ENCODE peak calls at places on chromosomes 1 and 21, in four cellular contexts. F is GM23338, D is HepG2, I is SK-N-SH. S is an unnamed sample.

GRCh38 chr1:12114340-12114683 is 51.2 kb downstream of the TNFRSF8 start:
- DNase-seq in F (no peak), D (no peak), I (no peak), S (no peak)

GRCh38 chr1:18154431-18155194 is 47.0 kb downstream of the IGSF21 start:
- DNase-seq in F (peak), D (no peak), I (no peak), S (no peak)

GRCh38 chr21:29299046-29299905 is 554 bp downstream of the BACH1 start:
- DNase-seq in F (peak), D (peak), I (no peak), S (peak)

GRCh38 chr1:206686486-206687249 is 2.0 kb downstream of the MAPKAPK2 start:
- DNase-seq in F (no peak), D (no peak), I (no peak), S (no peak)

GRCh38 chr1:167197692-167198091 is 23.0 kb upstream of the POU2F1 start:
- DNase-seq in F (no peak), D (no peak), I (no peak), S (no peak)

GRCh38 chr1:214102907-214103306 is 115.1 kb downstream of the PROX1 start:
- DNase-seq in F (no peak), D (peak), I (no peak), S (no peak)

GRCh38 chr1:170355267-170355801 is 176.6 kb upstream of the GORAB start:
- DNase-seq in F (no peak), D (no peak), I (no peak), S (no peak)

GRCh38 chr1:52454779-52455178 is 50.4 kb downstream of the PRPF38A start:
- DNase-seq in F (peak), D (no peak), I (no peak), S (no peak)

GRCh38 chr1:236619398-236619797 is 15.1 kb upstream of the HEATR1 start:
- DNase-seq in F (no peak), D (no peak), I (no peak), S (no peak)

DNA sequence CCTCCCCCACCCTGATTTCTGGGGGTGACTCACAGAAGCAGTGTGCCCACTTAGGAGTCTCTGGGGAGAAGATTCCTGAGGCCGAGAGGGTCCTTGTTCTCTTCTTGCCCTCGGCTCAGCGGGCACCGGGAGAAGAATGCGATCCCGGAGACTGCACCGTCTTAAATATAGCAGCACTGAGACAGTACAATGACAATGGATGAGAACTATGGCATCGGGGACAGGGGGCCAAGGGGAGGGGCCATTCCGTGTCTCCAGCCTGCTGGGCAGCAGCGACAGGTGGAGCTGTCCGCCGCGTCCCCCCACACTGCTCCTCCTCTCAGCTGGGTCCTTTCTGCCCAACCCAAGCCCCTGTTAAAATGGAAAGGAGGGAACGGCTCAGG is at the start of gene MYOM3:
- DNase-seq in F (peak), D (no peak), I (no peak), S (no peak)
- H3K4me3 ChIP-seq in F (no peak), D (peak), I (no peak), S (peak)

DNA sequence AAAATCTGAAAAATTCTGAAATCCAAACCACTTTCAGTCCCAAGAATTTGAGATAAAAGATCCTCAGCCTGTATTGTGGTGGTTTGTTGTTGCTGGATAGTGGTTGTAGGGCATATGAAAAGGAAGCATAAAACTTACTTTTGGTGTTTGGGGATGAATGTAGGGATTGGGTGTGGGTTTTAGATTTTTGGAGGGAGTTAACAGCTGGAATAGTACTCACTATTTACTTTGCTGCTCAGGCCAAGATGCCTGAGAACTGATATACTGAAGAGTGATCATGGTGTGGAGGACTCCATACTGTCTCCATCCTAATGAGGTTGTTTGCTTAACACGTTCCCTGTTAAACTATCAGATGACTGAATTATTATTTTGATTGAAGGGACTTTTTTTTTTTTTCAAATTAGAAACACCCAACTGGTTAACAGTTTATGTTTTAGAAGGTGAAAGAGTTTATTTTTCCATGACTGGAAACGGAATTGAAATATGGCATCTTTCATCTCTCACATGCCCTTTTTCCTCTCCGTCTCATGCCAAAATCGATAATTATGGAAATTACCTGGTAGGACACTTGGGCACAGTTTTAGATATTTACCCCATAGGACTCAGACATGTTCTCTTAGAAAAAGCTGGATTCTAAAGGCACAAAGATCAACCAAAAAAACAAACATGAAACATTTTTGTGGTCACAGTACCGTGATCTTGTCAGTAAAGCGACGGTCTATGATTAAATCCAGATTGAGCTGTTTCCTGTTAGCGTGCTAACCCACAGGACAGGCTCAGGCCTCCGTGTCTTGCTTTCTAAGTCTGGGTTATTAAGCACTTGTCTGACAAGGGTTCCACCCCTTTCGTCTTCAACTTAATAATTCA is 37.3 kb downstream of the RGL1 start:
- DNase-seq in F (no peak), D (peak), I (peak), S (peak)
- TF ChIP-seq POLR2AphosphoS5 in F (no peak), D (no peak), I (peak), S (peak)

GRCh38 chr1:97918961-97919360 is 1.9 kb downstream of the DPYD start:
- DNase-seq in F (no peak), D (no peak), I (no peak), S (no peak)
- H3K4me3 ChIP-seq in F (no peak), D (peak), I (peak), S (peak)

GRCh38 chr1:54052470-54052933 is 502 bp downstream of the TMEM59 start:
- DNase-seq in F (peak), D (peak), I (peak), S (no peak)

GRCh38 chr1:54053745-54054437 is 483 bp downstream of the TCEANC2 start:
- DNase-seq in F (peak), D (no peak), I (no peak), S (no peak)

GRCh38 chr1:54054438-54054749 is 986 bp downstream of the TCEANC2 start:
- DNase-seq in F (peak), D (no peak), I (no peak), S (no peak)

GRCh38 chr1:54051936-54052469 is 1.0 kb downstream of the TMEM59 start:
- DNase-seq in F (peak), D (no peak), I (peak), S (no peak)

GRCh38 chr1:54052934-54053744 is at the start of the genes TCEANC2 and TMEM59:
- DNase-seq in F (peak), D (peak), I (peak), S (peak)
- TF ChIP-seq POLR2AphosphoS5 in F (peak), D (peak), I (peak), S (peak)

GRCh38 chr21:42880352-42880751 is 1.0 kb upstream of the WDR4 start:
- DNase-seq in F (no peak), D (no peak), I (no peak), S (no peak)
- H3K4me3 ChIP-seq in F (peak), D (peak), I (peak), S (peak)

S was measured in sigmoid colon.